ENCODE peak calls at places on chromosomes 12 and 14, in eight cellular contexts. M, H, J, O, W, S, G and P are unnamed samples.

GRCh38 chr12:89880695-89881350 is 172.2 kb upstream of the ATP2B1 start:
- DNase-seq in M (no peak), H (peak), J (no peak), O (no peak), W (no peak), S (no peak), G (no peak), P (no peak)

GRCh38 chr12:93883436-93884154 is 206.4 kb downstream of the CRADD start:
- DNase-seq in M (no peak), H (no peak), J (no peak), O (no peak), W (no peak), S (no peak), G (no peak), P (no peak)

GRCh38 chr12:29782821-29783772 is 645 bp downstream of the TMTC1 start:
- DNase-seq in M (peak), H (no peak), J (peak), O (peak), W (peak), S (peak), G (peak), P (no peak)

GRCh38 chr12:28089363-28089762 is 100.9 kb upstream of the CCDC91 start:
- DNase-seq in M (no peak), H (no peak), J (peak), O (no peak), W (no peak), S (no peak), G (peak), P (no peak)

GRCh38 chr14:65356327-65356836 is 56.1 kb upstream of the FUT8 start:
- DNase-seq in M (no peak), H (peak), J (no peak), O (no peak), W (peak), S (peak), G (no peak), P (no peak)

GRCh38 chr14:105281354-105282097 is 19.3 kb downstream of the BRF1 start:
- DNase-seq in M (peak), H (peak), J (no peak), O (no peak), W (no peak), S (peak), G (peak), P (peak)

GRCh38 chr14:65223636-65224035 is 121.3 kb upstream of the MAX start:
- DNase-seq in M (no peak), H (no peak), J (no peak), O (no peak), W (no peak), S (no peak), G (no peak), P (no peak)

GRCh38 chr12:14567311-14568195 is at the start of gene PLBD1:
- DNase-seq in M (peak), H (no peak), J (peak), O (peak), W (peak), S (peak), G (peak), P (no peak)

GRCh38 chr12:62621239-62621638 is 154.6 kb downstream of the MON2 start:
- DNase-seq in M (no peak), H (no peak), J (no peak), O (no peak), W (no peak), S (no peak), G (no peak), P (no peak)

GRCh38 chr12:1613860-1614259 is 15.2 kb upstream of the WNT5B start:
- DNase-seq in M (no peak), H (no peak), J (no peak), O (no peak), W (no peak), S (no peak), G (no peak), P (no peak)

GRCh38 chr12:1614360-1614759 is 14.7 kb upstream of the WNT5B start:
- DNase-seq in M (no peak), H (no peak), J (no peak), O (no peak), W (no peak), S (no peak), G (no peak), P (no peak)

GRCh38 chr12:1611775-1612174 is 17.3 kb upstream of the WNT5B start:
- DNase-seq in M (no peak), H (no peak), J (no peak), O (no peak), W (no peak), S (peak), G (no peak), P (no peak)

GRCh38 chr12:1610072-1610643 is 15.8 kb upstream of the FBXL14 start:
- DNase-seq in M (no peak), H (no peak), J (no peak), O (no peak), W (no peak), S (no peak), G (no peak), P (no peak)

DNA sequence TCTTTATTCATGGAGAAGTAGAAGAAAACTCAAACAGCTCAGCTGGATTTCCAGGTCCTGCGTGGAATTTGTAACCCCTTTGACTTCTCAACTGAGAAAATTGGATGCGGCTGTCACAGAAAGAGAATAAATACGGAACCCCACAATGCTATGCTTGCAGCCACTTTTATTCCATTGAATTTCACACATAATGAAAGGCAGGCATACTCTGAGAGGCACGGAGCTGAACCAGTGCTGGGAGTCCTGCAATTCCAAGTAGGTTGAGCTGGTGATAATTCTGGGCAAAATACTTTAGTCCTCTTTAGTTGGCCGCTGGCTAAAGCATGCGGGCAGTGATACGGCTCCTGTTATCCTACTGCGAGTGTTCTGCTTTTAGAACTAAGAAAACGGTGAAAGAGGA is 16.8 kb upstream of the WNT5B start:
- DNase-seq in M (no peak), H (no peak), J (no peak), O (no peak), W (no peak), S (no peak), G (no peak), P (no peak)
- TF ChIP-seq CTCF in M (no peak), H (no peak), J (no peak), O (no peak), W (no peak), S (no peak), G (no peak), P (no peak)

GRCh38 chr12:95955549-95956159 is 12.5 kb downstream of the AMDHD1 start:
- DNase-seq in M (no peak), H (no peak), J (no peak), O (no peak), W (no peak), S (no peak), G (peak), P (no peak)
- TF ChIP-seq CTCF in M (no peak), H (no peak), J (no peak), O (no peak), W (no peak), S (no peak), G (no peak), P (no peak)

GRCh38 chr14:76446486-76446885 is 70.5 kb downstream of the ESRRB start:
- DNase-seq in M (no peak), H (no peak), J (no peak), O (no peak), W (no peak), S (no peak), G (no peak), P (no peak)
- TF ChIP-seq CTCF in M (no peak), H (no peak), J (no peak), O (no peak), W (no peak), S (no peak), G (no peak), P (no peak)

GRCh38 chr12:26523708-26524150 is 309.3 kb downstream of the ITPR2 start:
- DNase-seq in M (no peak), H (no peak), J (peak), O (peak), W (peak), S (peak), G (no peak), P (peak)
- TF ChIP-seq CTCF in M (no peak), H (no peak), J (no peak), O (no peak), W (no peak), S (no peak), G (no peak), P (no peak)

GRCh38 chr14:46259536-46259935 is 392.0 kb downstream of the RPL10L start:
- DNase-seq in M (no peak), H (no peak), J (no peak), O (no peak), W (no peak), S (no peak), G (peak), P (no peak)
- TF ChIP-seq CTCF in M (no peak), H (no peak), J (no peak), O (no peak), W (no peak), S (no peak), G (peak), P (peak)

DNA sequence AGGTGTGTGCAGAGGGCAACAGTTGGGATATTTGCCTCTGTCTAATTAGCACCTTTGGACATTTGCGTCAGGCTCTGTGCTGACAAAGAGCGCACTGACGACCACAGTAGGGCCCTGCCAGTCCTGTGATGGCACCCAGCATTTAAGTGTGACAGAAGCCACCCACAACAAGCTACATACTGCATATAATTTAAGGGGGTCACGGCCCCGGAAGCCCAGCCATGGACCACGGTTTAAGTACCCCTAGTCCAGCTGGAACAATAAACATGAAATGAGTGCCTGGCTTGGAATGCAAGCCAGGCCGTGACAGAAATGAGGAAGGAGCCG is 16.8 kb upstream of the DYNC1H1 start:
- DNase-seq in M (no peak), H (no peak), J (no peak), O (no peak), W (no peak), S (no peak), G (no peak), P (no peak)
- TF ChIP-seq CTCF in M (no peak), H (no peak), J (no peak), O (no peak), W (no peak), S (no peak), G (no peak), P (no peak)

GRCh38 chr14:99454246-99454645 is 26.4 kb downstream of the SETD3 start:
- DNase-seq in M (no peak), H (no peak), J (no peak), O (no peak), W (no peak), S (no peak), G (no peak), P (no peak)
- TF ChIP-seq CTCF in M (no peak), H (no peak), J (no peak), O (no peak), W (no peak), S (no peak), G (no peak), P (no peak)

GRCh38 chr12:96864335-96864734 is 42.7 kb upstream of the NEDD1 start:
- DNase-seq in M (no peak), H (no peak), J (no peak), O (no peak), W (no peak), S (no peak), G (no peak), P (no peak)

GRCh38 chr12:96862326-96862725 is 44.7 kb upstream of the NEDD1 start:
- DNase-seq in M (no peak), H (no peak), J (no peak), O (no peak), W (no peak), S (no peak), G (no peak), P (no peak)

GRCh38 chr12:96858162-96858561 is 48.9 kb upstream of the NEDD1 start:
- DNase-seq in M (no peak), H (no peak), J (no peak), O (no peak), W (no peak), S (no peak), G (no peak), P (no peak)

DNA sequence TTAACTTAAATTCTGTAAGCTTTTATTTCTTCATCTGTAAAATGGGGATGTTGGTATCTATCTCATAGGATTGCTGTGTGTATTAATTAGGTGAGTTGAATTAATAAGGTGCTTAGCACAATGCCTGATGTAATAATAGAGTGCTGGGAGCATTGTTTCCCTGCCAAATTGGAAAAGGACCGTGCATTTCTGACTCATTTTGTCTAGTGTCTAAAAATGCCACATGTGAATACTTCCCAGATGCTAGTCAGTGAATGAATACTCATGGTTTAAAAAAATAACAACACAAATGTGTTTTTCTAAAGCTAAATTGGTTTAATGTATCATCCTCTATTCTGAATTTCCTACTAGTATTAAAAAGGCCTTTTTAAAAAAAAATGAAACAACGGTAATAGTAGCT is 45.4 kb upstream of the NEDD1 start:
- DNase-seq in M (no peak), H (no peak), J (no peak), O (no peak), W (no peak), S (no peak), G (no peak), P (no peak)
- TF ChIP-seq CTCF in M (no peak), H (no peak), J (no peak), O (no peak), W (no peak), S (no peak), G (no peak), P (no peak)

GRCh38 chr12:56029666-56030293 is 8.9 kb downstream of the IKZF4 start:
- DNase-seq in M (peak), H (peak), J (peak), O (no peak), W (no peak), S (no peak), G (peak), P (no peak)

GRCh38 chr12:56034586-56035332 is 7.0 kb upstream of the RPS26 start:
- DNase-seq in M (no peak), H (peak), J (no peak), O (no peak), W (no peak), S (no peak), G (no peak), P (no peak)

GRCh38 chr12:56028511-56029165 is 7.8 kb downstream of the IKZF4 start:
- DNase-seq in M (no peak), H (no peak), J (no peak), O (no peak), W (no peak), S (peak), G (no peak), P (no peak)

GRCh38 chr12:56032006-56032405 is 9.7 kb upstream of the RPS26 start:
- DNase-seq in M (no peak), H (peak), J (no peak), O (no peak), W (no peak), S (no peak), G (no peak), P (no peak)

DNA sequence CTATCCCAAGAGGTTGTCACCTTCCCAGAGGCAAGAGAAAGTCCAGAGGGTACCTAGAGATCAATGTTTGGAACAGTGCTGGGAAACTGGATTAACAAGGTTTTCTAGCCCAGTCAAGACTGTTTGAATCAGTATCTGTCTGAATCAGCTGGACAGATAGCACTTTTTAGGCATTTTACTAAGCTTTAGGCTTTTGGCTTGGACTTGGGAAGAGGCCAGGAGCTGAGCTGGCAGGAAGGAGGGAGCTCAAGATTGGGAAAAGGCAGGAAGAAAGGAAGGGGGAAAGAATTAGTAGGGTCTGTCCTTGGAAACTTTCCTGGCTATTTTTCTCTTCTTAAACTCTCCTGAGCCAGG is 8.3 kb downstream of the IKZF4 start:
- DNase-seq in M (no peak), H (no peak), J (no peak), O (no peak), W (no peak), S (no peak), G (no peak), P (no peak)
- TF ChIP-seq CTCF in M (no peak), H (no peak), J (no peak), O (no peak), W (no peak), S (no peak), G (no peak), P (no peak)

GRCh38 chr12:50620050-50620974 is 115.5 kb downstream of the DIP2B start:
- DNase-seq in M (no peak), H (no peak), J (no peak), O (no peak), W (no peak), S (peak), G (peak), P (no peak)
- TF ChIP-seq CTCF in M (no peak), H (no peak), J (no peak), O (no peak), W (no peak), S (peak), G (no peak), P (peak)